ENCODE peak calls at places on chromosomes 5 and 9, in seven cellular contexts. Z is HCEC 1CT; E is T-helper 17 cell; R is spleen; L is CD4-positive, alpha-beta T cell; Q is ecto neural progenitor cell; U is hepatocyte. X is an unnamed sample.

GRCh38 chr5:95955996-95956899 is 5.4 kb downstream of the ELL2 start:
- DNase-seq in U (no peak), R (no peak), E (no peak), L (no peak), Z (peak; percentile 26), Q (no peak), X (peak; percentile 87)

GRCh38 chr5:141199359-141200235 is at the start of gene PCDHB11:
- DNase-seq in R (no peak), L (no peak), Z (no peak), U (no peak), Q (no peak), E (no peak), X (no peak)

GRCh38 chr5:159331099-159331973 is 1.0 kb upstream of the IL12B start:
- DNase-seq in U (peak; percentile 79), R (peak; percentile 93), E (peak; percentile 68), Z (no peak), L (peak; percentile 66), Q (peak; percentile 86), X (no peak)

GRCh38 chr5:66180282-66180955 is 36.3 kb downstream of the SREK1 start:
- DNase-seq in R (no peak), Z (peak; percentile 6), U (no peak), E (no peak), L (no peak), Q (no peak), X (no peak)

GRCh38 chr5:72110401-72111013 is 3.2 kb downstream of the MAP1B start:
- DNase-seq in R (no peak), Q (no peak), Z (no peak), L (no peak), U (no peak), E (no peak), X (no peak)

GRCh38 chr5:100779669-100780375 is 123.3 kb downstream of the ST8SIA4 start:
- DNase-seq in E (no peak), Q (no peak), R (no peak), Z (no peak), U (no peak), L (no peak), X (no peak)

GRCh38 chr5:36683821-36684434 is 77.5 kb downstream of the SLC1A3 start:
- DNase-seq in Q (no peak), L (no peak), E (no peak), Z (peak; percentile 79), U (peak; percentile 49), R (no peak), X (no peak)

GRCh38 chr5:96127538-96127937 is 165.9 kb upstream of the ELL2 start:
- DNase-seq in E (no peak), Q (no peak), L (no peak), U (no peak), Z (no peak), R (no peak), X (no peak)

GRCh38 chr5:1343315-1343751 is 1.6 kb downstream of the CLPTM1L start:
- DNase-seq in L (no peak), Q (no peak), R (peak; percentile 74), U (no peak), E (no peak), Z (no peak), X (no peak)

GRCh38 chr5:66122379-66123034 is 21.6 kb upstream of the SREK1 start:
- DNase-seq in E (no peak), Q (no peak), R (no peak), U (no peak), Z (peak; percentile 50), L (no peak), X (no peak)

GRCh38 chr5:75023368-75024159 is 28.8 kb downstream of the GCNT4 start:
- DNase-seq in Z (no peak), L (no peak), E (no peak), U (no peak), Q (no peak), R (no peak), X (no peak)

GRCh38 chr5:178227929-178228328 is 4.7 kb downstream of the PHYKPL start:
- DNase-seq in E (no peak), U (no peak), Z (no peak), Q (no peak), R (no peak), L (no peak), X (no peak)

GRCh38 chr5:58378613-58379385 is 81.1 kb downstream of the PLK2 start:
- DNase-seq in R (no peak), E (no peak), Z (no peak), U (no peak), Q (no peak), L (no peak), X (no peak)

GRCh38 chr5:34684281-34684979 is 28.3 kb downstream of the RAI14 start:
- DNase-seq in Q (no peak), Z (no peak), L (no peak), R (no peak), U (peak; percentile 75), E (no peak), X (peak; percentile 3)

GRCh38 chr9:92668746-92669526 is 995 bp downstream of the IPPK start:
- DNase-seq in L (no peak), Z (peak; percentile 58), U (peak; percentile 77), Q (peak; percentile 50), R (peak; percentile 80), E (no peak), X (no peak)

GRCh38 chr9:2722715-2723114 is 5.4 kb downstream of the KCNV2 start:
- DNase-seq in R (no peak), E (no peak), L (no peak), Q (no peak), Z (peak; percentile 15), U (no peak), X (no peak)

GRCh38 chr5:76372320-76373054 is 30.6 kb upstream of the IQGAP2 start:
- DNase-seq in L (no peak), R (no peak), E (no peak), Z (peak; percentile 93), U (peak; percentile 86), Q (no peak), X (peak; percentile 2)

GRCh38 chr5:112642885-112643284 is 94.8 kb upstream of the APC start:
- DNase-seq in Q (no peak), U (no peak), R (no peak), E (no peak), L (no peak), Z (no peak), X (no peak)

GRCh38 chr9:72857632-72858011 is 95.2 kb downstream of the ALDH1A1 start:
- DNase-seq in R (no peak), L (no peak), Z (no peak), E (no peak), Q (no peak), U (no peak), X (no peak)

GRCh38 chr9:35847786-35848185 is 18.8 kb downstream of the TMEM8B start:
- DNase-seq in E (no peak), R (no peak), Q (no peak), L (no peak), U (no peak), Z (no peak), X (no peak)